ENCODE peak calls at places on chromosomes 6 and 20, in four cellular contexts. B is mammary epithelial cell, H is dorsolateral prefrontal cortex, M is cardiac fibroblast. S is an unnamed sample.
A peak's percentile ranks its signal among the peaks of the same experiment; 100 is the strongest.

GRCh38 chr6:45132059-45132458 is 196.1 kb upstream of the RUNX2 start:
- DNase-seq in B (no peak), H (no peak), M (peak; percentile 35), S (peak; percentile 31)

GRCh38 chr20:48739395-48740268 is 88.2 kb downstream of the PREX1 start:
- DNase-seq in M (no peak), B (no peak), H (no peak), S (no peak)

GRCh38 chr20:2631228-2631627 is 21.2 kb upstream of the NOP56 start:
- DNase-seq in M (peak; percentile 22), H (no peak), B (peak; percentile 16), S (no peak)

GRCh38 chr20:45592574-45593189 is 13.6 kb upstream of the WFDC8 start:
- DNase-seq in M (peak; percentile 58), B (peak; percentile 56), H (no peak), S (peak; percentile 59)

GRCh38 chr6:81138236-81138635 is 614.2 kb downstream of the TENT5A start:
- DNase-seq in M (no peak), B (no peak), H (no peak), S (no peak)

GRCh38 chr6:111358454-111358853 is 124.6 kb downstream of the REV3L start:
- DNase-seq in H (no peak), M (no peak), B (peak; percentile 16), S (no peak)

GRCh38 chr6:157984165-157984564 is 2.5 kb downstream of the SYNJ2 start:
- DNase-seq in B (no peak), H (no peak), M (no peak), S (no peak)

GRCh38 chr6:131182991-131183425 is 47.7 kb downstream of the AKAP7 start:
- DNase-seq in H (no peak), B (no peak), M (peak; percentile 65), S (peak; percentile 26)

GRCh38 chr6:157952751-157953479 is 28.7 kb upstream of the SYNJ2 start:
- DNase-seq in M (peak; percentile 34), B (peak; percentile 24), H (no peak), S (no peak)

GRCh38 chr6:144434308-144434990 is 149.3 kb downstream of the UTRN start:
- DNase-seq in M (peak; percentile 91), H (no peak), B (peak; percentile 64), S (no peak)

GRCh38 chr20:17587831-17588230 is 18.0 kb downstream of the DSTN start:
- DNase-seq in H (no peak), B (no peak), M (no peak), S (no peak)
- H3K4me3 ChIP-seq in H (no peak overlapping the region), B (no peak overlapping the region), M (no peak overlapping the region), S (no peak overlapping the region)

DNA sequence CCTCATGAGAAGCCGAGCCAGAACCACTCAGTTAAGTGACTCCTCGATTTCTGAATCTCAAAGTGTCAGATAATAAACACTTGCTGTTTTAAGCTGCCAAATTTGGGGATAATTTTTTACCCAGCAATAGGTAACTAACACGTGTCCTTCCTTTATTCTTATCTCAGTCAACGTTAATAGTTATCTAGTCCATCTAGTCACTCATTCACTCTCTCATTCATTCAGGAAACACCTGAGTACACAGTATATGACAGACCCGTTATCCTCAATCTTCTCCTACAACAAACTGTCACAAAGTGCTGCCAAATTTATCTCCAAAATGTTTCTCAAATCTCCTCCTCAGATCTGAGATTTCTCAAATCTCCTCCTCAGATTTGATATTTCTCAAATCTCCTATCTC is 13.1 kb downstream of the FAM184A start:
- DNase-seq in H (no peak), M (no peak), B (no peak), S (no peak)
- TF ChIP-seq CTCF in H (no peak), M (no peak), B (no peak), S (no peak)

DNA sequence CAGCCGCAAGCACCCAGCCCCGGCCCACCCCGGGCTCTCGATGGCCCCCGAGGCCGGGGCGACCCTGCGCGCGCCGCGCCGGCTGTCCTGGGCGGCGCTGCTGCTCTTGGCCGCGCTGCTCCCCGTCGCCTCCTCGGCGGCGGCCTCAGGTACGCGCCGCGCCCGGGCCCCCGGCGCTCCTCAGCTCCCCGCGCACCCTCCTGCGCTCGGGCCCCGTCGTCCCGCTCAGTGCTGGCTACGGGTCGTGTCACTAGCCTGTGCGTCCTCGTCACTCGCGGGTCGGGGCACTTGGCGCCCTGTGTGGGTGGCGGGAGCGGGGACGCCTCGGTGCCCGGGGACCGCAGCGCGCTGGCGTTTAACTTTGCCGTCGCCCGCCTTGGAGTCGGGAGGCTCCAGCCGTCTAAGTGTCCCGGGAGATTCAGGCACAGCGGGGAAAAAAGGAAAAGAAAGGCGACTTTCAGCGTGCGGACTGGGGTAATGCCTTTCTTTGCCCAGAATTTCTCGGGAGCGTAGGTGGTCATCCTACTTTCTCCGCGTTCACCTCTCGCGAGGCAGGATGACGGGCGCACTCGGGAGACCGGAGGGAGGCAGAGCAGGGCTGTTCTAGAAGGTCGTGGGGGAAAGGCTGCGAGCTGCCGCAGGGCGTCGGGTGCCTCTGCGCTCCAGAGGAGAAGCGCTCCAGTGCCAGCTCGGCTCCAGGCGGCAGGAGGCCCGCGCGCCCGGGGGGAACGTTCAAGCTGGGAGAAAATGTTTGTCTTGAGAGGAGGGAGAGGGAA is 545 bp downstream of the FNDC1 start:
- DNase-seq in M (peak; percentile 30), B (peak; percentile 26), H (no peak), S (no peak)
- H3K4me3 ChIP-seq in M (peak overlapping the region; percentile 34), B (peak overlapping the region; percentile 11), H (peak overlapping the region; percentile 49), S (no peak overlapping the region)

GRCh38 chr6:129252377-129253071 is 369.6 kb downstream of the LAMA2 start:
- DNase-seq in M (no peak), H (no peak), B (no peak), S (no peak)
- TF ChIP-seq CTCF in M (no peak), H (no peak), B (no peak), S (no peak)

GRCh38 chr6:72635636-72636035 is 13.8 kb downstream of the KCNQ5 start:
- DNase-seq in B (no peak), H (no peak), M (no peak), S (no peak)

GRCh38 chr6:72626126-72626525 is 4.3 kb downstream of the KCNQ5 start:
- DNase-seq in B (no peak), H (no peak), M (no peak), S (no peak)

GRCh38 chr6:72636786-72637185 is 14.9 kb downstream of the KCNQ5 start:
- DNase-seq in B (no peak), H (no peak), M (no peak), S (no peak)

GRCh38 chr6:72636215-72636614 is 14.4 kb downstream of the KCNQ5 start:
- DNase-seq in M (no peak), H (no peak), B (no peak), S (no peak)

GRCh38 chr6:72631480-72631879 is 9.6 kb downstream of the KCNQ5 start:
- DNase-seq in M (no peak), B (no peak), H (no peak), S (no peak)
- H3K4me3 ChIP-seq in M (no peak overlapping the region), B (no peak overlapping the region), H (no peak overlapping the region), S (no peak overlapping the region)

GRCh38 chr20:12838261-12838866 is 170.4 kb upstream of the SPTLC3 start:
- DNase-seq in M (no peak), B (no peak), H (no peak), S (no peak)
- TF ChIP-seq CTCF in M (peak; percentile 6), B (peak; percentile 43), H (no peak), S (peak; percentile 9)

GRCh38 chr6:150332939-150333591 is 35.7 kb upstream of the IYD start:
- DNase-seq in B (no peak), M (no peak), H (no peak), S (no peak)

GRCh38 chr6:150334790-150335783 is 33.7 kb upstream of the IYD start:
- DNase-seq in B (peak; percentile 67), M (peak; percentile 86), H (peak; percentile 18), S (peak; percentile 46)

GRCh38 chr6:150333592-150333954 is 35.2 kb upstream of the IYD start:
- DNase-seq in H (no peak), B (no peak), M (no peak), S (no peak)

GRCh38 chr6:150336299-150336698 is 32.5 kb upstream of the IYD start:
- DNase-seq in B (peak; percentile 97), H (no peak), M (peak; percentile 2), S (no peak)

DNA sequence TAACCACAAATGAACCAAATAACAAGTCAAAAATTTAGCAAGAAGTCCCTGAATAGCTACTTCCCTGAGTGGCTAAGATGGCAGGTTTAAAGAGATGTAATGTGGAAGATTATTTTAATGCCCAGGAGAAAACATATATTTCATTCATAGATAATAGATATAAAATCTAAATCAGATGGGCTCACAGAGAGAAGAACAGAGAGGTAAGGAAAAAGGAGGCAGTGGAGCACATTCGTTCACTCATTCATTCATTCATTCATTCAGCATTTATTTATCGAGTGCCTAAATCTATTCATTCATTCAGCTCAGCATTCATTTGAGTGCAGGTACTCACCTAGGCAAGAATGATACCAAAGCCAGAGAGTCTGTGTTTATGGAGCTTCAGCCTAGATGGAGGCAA is 32.1 kb upstream of the IYD start:
- DNase-seq in B (no peak), M (no peak), H (no peak), S (no peak)
- H3K4me3 ChIP-seq in B (no peak overlapping the region), M (no peak overlapping the region), H (no peak overlapping the region), S (no peak overlapping the region)

DNA sequence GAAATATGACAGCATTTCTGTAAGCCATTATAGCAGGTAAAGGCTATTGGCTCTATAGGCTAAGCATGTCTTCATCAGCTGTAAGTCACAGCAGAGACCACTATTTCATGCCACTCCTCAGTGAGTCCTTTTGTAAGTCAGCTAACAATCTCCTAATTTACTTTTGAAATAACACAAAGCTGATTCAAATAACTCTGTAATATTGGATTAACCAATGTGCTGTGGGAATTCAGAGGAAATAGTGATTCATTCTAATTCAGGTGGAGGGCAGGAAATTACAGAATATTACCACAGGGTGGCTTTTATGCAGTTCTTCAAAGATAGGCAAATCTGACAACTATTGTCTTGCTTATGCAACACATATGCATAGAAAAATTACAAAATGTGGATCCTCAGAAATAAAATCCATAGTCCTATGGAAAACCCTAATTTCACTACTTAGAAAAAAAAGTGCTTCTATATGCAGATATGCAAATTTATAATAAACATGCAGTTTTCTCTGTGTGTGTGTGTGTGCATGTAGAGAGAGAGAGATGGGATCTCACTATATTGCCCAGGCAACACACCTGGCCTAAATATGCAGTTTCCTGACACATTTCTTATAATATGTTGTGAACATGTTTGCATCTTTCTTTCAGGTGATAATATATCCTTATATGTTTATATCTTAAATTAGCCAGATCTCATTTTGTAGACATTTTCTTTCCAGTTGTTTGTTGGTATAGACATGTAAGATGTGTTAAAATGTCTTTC is 4.8 kb upstream of the SMIM28 start:
- DNase-seq in B (peak; percentile 61), M (peak; percentile 74), H (no peak), S (no peak)
- TF ChIP-seq CTCF in B (peak; percentile 17), M (peak; percentile 29), H (no peak), S (no peak)

S was measured in HFF-Myc.